ENCODE peak calls at places on chromosomes 7 and 10, in ten cellular contexts. D, P, Z, L, R, T, K, M, V and E are unnamed samples.

GRCh38 chr10:14173391-14173705 is 157.4 kb downstream of the FRMD4A start:
- DNase-seq in Z (no peak), K (no peak), R (no peak), D (no peak), T (no peak), V (no peak), P (peak; percentile 51), M (no peak), L (no peak), E (no peak)

GRCh38 chr10:66627156-66627555 is 298.7 kb upstream of the LRRTM3 start:
- DNase-seq in M (no peak), K (no peak), P (peak; percentile 4), R (no peak), T (no peak), D (no peak), V (no peak), L (no peak), Z (no peak), E (no peak)

GRCh38 chr7:125316451-125316850 is 386.8 kb upstream of the POT1 start:
- DNase-seq in D (no peak), M (no peak), K (no peak), P (peak; percentile 2), Z (no peak), R (no peak), L (no peak), V (no peak), T (no peak), E (no peak)

GRCh38 chr10:67669978-67670377 is 26.0 kb downstream of the CTNNA3 start:
- DNase-seq in T (no peak), R (no peak), Z (no peak), K (no peak), L (no peak), V (no peak), M (no peak), P (peak; percentile 48), D (no peak), E (no peak)

GRCh38 chr10:124095096-124095495 is 1.7 kb upstream of the CHST15 start:
- DNase-seq in D (no peak), R (no peak), P (no peak), K (no peak), L (no peak), M (no peak), V (peak; percentile 29), Z (no peak), T (no peak), E (no peak)

GRCh38 chr10:9111983-9112382 is 1057.5 kb downstream of the GATA3 start:
- DNase-seq in L (no peak), P (no peak), T (no peak), M (no peak), V (no peak), D (no peak), R (no peak), Z (no peak), K (no peak), E (no peak)

GRCh38 chr7:116918744-116919143 is 34.6 kb upstream of the ST7 start:
- DNase-seq in T (no peak), M (no peak), V (no peak), D (no peak), K (no peak), P (no peak), L (no peak), Z (no peak), R (no peak), E (peak; percentile 45)

GRCh38 chr10:15478429-15478828 is 107.3 kb upstream of the FAM171A1 start:
- DNase-seq in K (peak; percentile 45), P (no peak), M (no peak), Z (no peak), V (no peak), L (no peak), D (no peak), T (no peak), R (no peak), E (no peak)

GRCh38 chr7:19964198-19964597 is 190.8 kb upstream of the TMEM196 start:
- DNase-seq in R (no peak), T (no peak), K (no peak), Z (no peak), L (no peak), P (peak; percentile 85), D (no peak), V (no peak), M (no peak), E (no peak)

GRCh38 chr10:126904807-126905686 is at the start of gene DOCK1:
- DNase-seq in P (peak; percentile 73), V (peak; percentile 80), D (peak; percentile 67), Z (no peak), M (peak; percentile 78), L (peak; percentile 18), K (peak; percentile 79), T (peak; percentile 71), R (peak; percentile 74), E (no peak)

GRCh38 chr10:80878330-80878729 is 340.6 kb downstream of the SH2D4B start:
- DNase-seq in V (no peak), P (no peak), T (no peak), L (no peak), Z (no peak), M (no peak), K (no peak), D (no peak), R (no peak), E (no peak)

DNA sequence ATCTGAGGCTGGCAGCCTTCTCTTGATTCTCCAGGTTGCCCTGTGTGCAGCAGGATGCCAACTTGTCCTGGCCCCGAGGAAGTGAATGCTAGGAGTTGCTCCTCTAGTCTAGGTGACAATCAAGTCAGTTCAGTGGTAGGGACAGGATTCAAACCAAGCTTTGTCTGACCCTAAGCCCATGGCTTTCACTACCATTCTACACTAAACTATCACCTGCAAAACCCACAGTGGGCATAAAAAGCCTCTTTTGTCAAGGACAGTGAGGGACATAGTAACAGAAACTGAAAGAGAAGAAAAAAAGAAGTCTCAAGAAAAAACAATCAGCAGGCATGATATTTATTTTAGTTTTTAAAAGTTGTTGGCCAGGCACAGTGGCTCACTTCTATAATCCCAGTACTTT is 33.5 kb downstream of the KCNMA1 start:
- DNase-seq in T (no peak), K (no peak), R (no peak), D (no peak), V (no peak), P (no peak), M (no peak), L (no peak), Z (no peak), E (no peak)
- H3K4me3 ChIP-seq in T (no peak overlapping the region), K (no peak overlapping the region), R (no peak overlapping the region), D (no peak overlapping the region), V (no peak overlapping the region), P (no peak overlapping the region), M (no peak overlapping the region), L (no peak overlapping the region), Z (no peak overlapping the region), E (no peak overlapping the region)

GRCh38 chr7:158010956-158011698 is 576.5 kb downstream of the PTPRN2 start:
- DNase-seq in K (no peak), P (no peak), T (no peak), V (no peak), Z (no peak), R (no peak), L (no peak), D (no peak), M (no peak), E (no peak)
- TF ChIP-seq CTCF in K (no peak), P (no peak), T (no peak), V (no peak), Z (no peak), R (no peak), L (no peak), D (no peak), M (no peak), E (no peak)

GRCh38 chr10:60913091-60913490 is 30.9 kb downstream of the RHOBTB1 start:
- DNase-seq in K (no peak), V (no peak), Z (no peak), D (no peak), L (no peak), T (no peak), P (peak; percentile 27), M (no peak), R (no peak), E (no peak)

GRCh38 chr10:60908896-60909295 is 35.1 kb downstream of the RHOBTB1 start:
- DNase-seq in L (no peak), T (no peak), R (no peak), K (no peak), P (no peak), D (no peak), M (no peak), Z (no peak), V (no peak), E (no peak)

GRCh38 chr10:60911715-60912114 is 32.3 kb downstream of the RHOBTB1 start:
- DNase-seq in D (no peak), V (no peak), P (no peak), T (no peak), M (no peak), Z (no peak), K (no peak), L (no peak), R (no peak), E (no peak)

GRCh38 chr10:60911216-60911615 is 32.8 kb downstream of the RHOBTB1 start:
- DNase-seq in R (no peak), D (no peak), V (no peak), K (no peak), P (no peak), M (no peak), L (no peak), T (no peak), Z (no peak), E (no peak)

GRCh38 chr10:60910543-60910942 is 33.4 kb downstream of the RHOBTB1 start:
- DNase-seq in P (no peak), R (no peak), M (peak; percentile 69), D (peak; percentile 74), T (no peak), Z (no peak), V (peak; percentile 53), K (no peak), L (no peak), E (no peak)
- H3K4me3 ChIP-seq in P (no peak overlapping the region), R (no peak overlapping the region), M (no peak overlapping the region), D (no peak overlapping the region), T (peak overlapping the region; percentile 16), Z (no peak overlapping the region), V (no peak overlapping the region), K (no peak overlapping the region), L (no peak overlapping the region), E (no peak overlapping the region)

GRCh38 chr7:37349979-37350590 is 98.6 kb downstream of the ELMO1 start:
- DNase-seq in V (no peak), D (no peak), R (no peak), Z (no peak), T (no peak), P (no peak), K (no peak), L (no peak), M (no peak), E (no peak)

GRCh38 chr7:37354661-37355131 is 94.0 kb downstream of the ELMO1 start:
- DNase-seq in V (peak; percentile 77), K (peak; percentile 34), R (peak; percentile 82), Z (no peak), M (peak; percentile 93), P (peak; percentile 11), D (no peak), L (no peak), T (peak; percentile 75), E (no peak)

GRCh38 chr7:37353949-37354660 is 94.6 kb downstream of the ELMO1 start:
- DNase-seq in L (no peak), D (no peak), K (no peak), M (no peak), V (no peak), Z (no peak), R (no peak), P (no peak), T (no peak), E (no peak)

GRCh38 chr7:37352251-37352650 is 96.4 kb downstream of the ELMO1 start:
- DNase-seq in R (no peak), M (no peak), L (no peak), K (no peak), V (no peak), Z (no peak), D (no peak), T (no peak), P (no peak), E (no peak)

GRCh38 chr7:37352974-37353948 is 95.4 kb downstream of the ELMO1 start:
- DNase-seq in R (peak; percentile 87), P (no peak), D (no peak), Z (no peak), V (no peak), L (no peak), T (no peak), K (peak; percentile 29), M (peak; percentile 70), E (no peak)
- TF ChIP-seq CTCF in R (peak; percentile 82), P (no peak), D (no peak), Z (no peak), V (peak; percentile 39), L (no peak), T (no peak), K (peak; percentile 16), M (no peak), E (no peak)